ENCODE peak calls at places on chromosomes 16 and 17, in five cellular contexts. K is AG10803, C is DND-41, M is ovary, H is neural progenitor cell. J is an unnamed sample.

GRCh38 chr16:86882586-86883280 is 304.4 kb downstream of the FOXL1 start:
- DNase-seq in K (peak), C (no peak), M (peak), H (no peak), J (peak)

GRCh38 chr17:46178550-46179198 is 14.6 kb downstream of the KANSL1 start:
- DNase-seq in K (no peak), C (no peak), M (no peak), H (no peak), J (peak)

GRCh38 chr17:76670708-76671122 is 27.2 kb upstream of the ST6GALNAC1 start:
- DNase-seq in K (no peak), C (no peak), M (no peak), H (no peak), J (no peak)

GRCh38 chr17:27295945-27296344 is 2.0 kb downstream of the WSB1 start:
- DNase-seq in K (no peak), C (peak), M (no peak), H (no peak), J (no peak)

GRCh38 chr17:33534063-33534462 is 241.0 kb upstream of the ASIC2 start:
- DNase-seq in K (no peak), C (no peak), M (no peak), H (no peak), J (no peak)

GRCh38 chr17:74859439-74860228 is at the start of gene GRIN2C:
- DNase-seq in K (no peak), C (no peak), M (peak), H (peak), J (no peak)

GRCh38 chr17:64572682-64573154 is 65.9 kb downstream of the CEP95 start:
- DNase-seq in K (peak), C (no peak), M (no peak), H (no peak), J (peak)

GRCh38 chr16:16120382-16121184 is 102.7 kb downstream of the ABCC6 start:
- DNase-seq in K (no peak), C (no peak), M (no peak), H (no peak), J (peak)

GRCh38 chr17:59377410-59377809 is 46.0 kb downstream of the YPEL2 start:
- DNase-seq in K (peak), C (no peak), M (no peak), H (no peak), J (peak)

GRCh38 chr17:73827627-73828241 is 183.5 kb upstream of the SDK2 start:
- DNase-seq in K (no peak), C (no peak), M (no peak), H (no peak), J (peak)

GRCh38 chr17:41258406-41258805 is 3.2 kb downstream of the KRTAP9-9 start:
- DNase-seq in K (peak), C (no peak), M (no peak), H (no peak), J (no peak)

GRCh38 chr17:51733166-51733565 is 425.3 kb downstream of the CA10 start:
- DNase-seq in K (no peak), C (no peak), M (no peak), H (peak), J (no peak)

GRCh38 chr16:30753596-30753995 is 5.4 kb downstream of the PHKG2 start:
- DNase-seq in K (no peak), C (no peak), M (no peak), H (no peak), J (no peak)

GRCh38 chr16:56191807-56192643 is 736 bp downstream of the GNAO1 start:
- DNase-seq in K (no peak), C (peak), M (peak), H (peak), J (no peak)

GRCh38 chr17:79955961-79956735 is 79.5 kb downstream of the TBC1D16 start:
- DNase-seq in K (no peak), C (no peak), M (no peak), H (no peak), J (no peak)

GRCh38 chr17:10771142-10771541 is 32.8 kb downstream of the TMEM238L start:
- DNase-seq in K (no peak), C (no peak), M (no peak), H (no peak), J (no peak)

GRCh38 chr17:50541916-50542688 is 4.9 kb upstream of the SPATA20 start:
- DNase-seq in K (peak), C (peak), M (peak), H (peak), J (peak)
- TF ChIP-seq CTCF in K (peak), C (peak), M (no peak), H (peak), J (no peak)

GRCh38 chr16:81567987-81568748 is 123.6 kb downstream of the CMIP start:
- DNase-seq in K (peak), C (no peak), M (peak), H (no peak), J (peak)
- H3K4me3 ChIP-seq in K (no peak), C (no peak), M (no peak), H (no peak), J (no peak)

DNA sequence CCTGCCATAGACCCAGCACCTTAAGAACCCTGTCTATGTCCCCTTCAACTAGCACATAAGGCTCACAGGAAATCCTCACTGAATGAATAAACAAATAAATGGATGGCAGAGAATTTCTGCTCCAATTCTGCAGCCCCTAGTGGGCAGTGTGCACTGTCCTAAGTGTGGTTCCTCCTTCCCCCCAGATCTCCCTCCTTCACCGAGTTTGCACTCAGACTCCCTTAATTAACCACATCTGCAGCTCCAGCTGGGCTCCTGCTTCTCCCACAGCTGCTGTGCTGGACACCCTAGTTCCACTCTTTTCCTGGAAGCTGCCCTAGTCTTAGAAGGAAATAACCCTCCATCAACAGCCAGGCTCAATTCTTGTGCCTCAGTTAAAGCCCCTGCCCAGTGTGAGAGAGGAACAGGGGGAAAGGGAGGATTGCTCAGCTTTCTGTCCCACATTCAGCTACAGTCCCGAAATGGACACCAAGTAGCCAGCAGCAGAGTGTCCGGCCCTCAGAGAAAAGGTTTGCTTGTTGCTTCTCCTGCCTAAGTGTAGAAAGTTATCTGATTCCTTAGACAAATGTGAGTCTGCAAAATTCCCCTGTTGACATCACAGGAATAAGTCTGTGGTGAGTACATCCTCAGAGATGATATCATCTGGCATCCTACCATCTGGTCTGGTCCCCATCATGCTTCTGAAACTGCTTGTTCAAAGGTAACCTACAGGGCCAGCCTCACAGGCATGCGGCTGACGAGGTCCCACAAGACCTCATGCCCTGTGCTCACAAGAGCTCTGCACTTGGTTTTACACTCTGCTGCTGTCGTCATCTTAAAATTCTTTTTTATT is 12.3 kb downstream of the LRRC3C start:
- DNase-seq in K (peak), C (peak), M (no peak), H (peak), J (peak)
- TF ChIP-seq CTCF in K (peak), C (peak), M (no peak), H (peak), J (peak)

GRCh38 chr17:81309859-81310839 is 15.0 kb upstream of the SLC38A10 start:
- DNase-seq in K (no peak), C (no peak), M (no peak), H (no peak), J (no peak)

GRCh38 chr17:81307636-81308035 is 12.5 kb upstream of the SLC38A10 start:
- DNase-seq in K (no peak), C (no peak), M (no peak), H (no peak), J (no peak)

GRCh38 chr17:81308161-81308560 is 13.1 kb upstream of the SLC38A10 start:
- DNase-seq in K (no peak), C (no peak), M (no peak), H (no peak), J (no peak)

GRCh38 chr17:81310963-81311550 is 15.9 kb upstream of the SLC38A10 start:
- DNase-seq in K (no peak), C (no peak), M (no peak), H (no peak), J (no peak)

GRCh38 chr17:81309140-81309858 is 14.2 kb upstream of the SLC38A10 start:
- DNase-seq in K (peak), C (no peak), M (no peak), H (peak), J (peak)
- H3K4me3 ChIP-seq in K (peak), C (no peak), M (no peak), H (no peak), J (no peak)

GRCh38 chr16:4271176-4272113 is 1.4 kb downstream of the TFAP4 start:
- DNase-seq in K (peak), C (peak), M (peak), H (peak), J (peak)

GRCh38 chr16:4270595-4270994 is 2.2 kb downstream of the TFAP4 start:
- DNase-seq in K (no peak), C (no peak), M (no peak), H (no peak), J (no peak)

GRCh38 chr16:4275861-4276260 is 3.0 kb upstream of the TFAP4 start:
- DNase-seq in K (no peak), C (no peak), M (no peak), H (no peak), J (no peak)

GRCh38 chr16:4272114-4272954 is 489 bp downstream of the TFAP4 start:
- DNase-seq in K (peak), C (peak), M (no peak), H (peak), J (no peak)

GRCh38 chr16:4273858-4274291 is 1.1 kb upstream of the TFAP4 start:
- DNase-seq in K (peak), C (peak), M (peak), H (peak), J (peak)
- TF ChIP-seq CTCF in K (peak), C (peak), M (peak), H (peak), J (no peak)

DNA sequence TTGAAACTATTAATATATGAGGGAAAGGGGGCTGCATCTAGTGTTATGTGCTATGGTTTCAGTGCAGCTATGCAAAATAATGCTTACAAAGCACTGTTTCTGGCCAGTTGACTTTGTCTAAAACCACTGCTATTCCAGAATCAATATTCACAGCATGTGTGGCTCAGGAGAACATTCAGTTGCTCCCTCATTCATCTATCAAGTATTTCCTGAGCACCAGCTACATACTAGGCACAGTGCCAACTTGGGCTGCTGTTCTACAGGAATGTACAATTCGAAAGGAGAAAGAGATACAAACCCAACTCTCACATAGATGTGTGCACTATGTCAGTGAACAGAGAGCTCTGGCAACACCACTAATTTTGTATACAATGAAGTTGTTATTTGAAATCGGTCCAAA is 183.0 kb downstream of the PHKB start:
- DNase-seq in K (peak), C (no peak), M (no peak), H (no peak), J (peak)
- H3K4me3 ChIP-seq in K (no peak), C (no peak), M (no peak), H (no peak), J (no peak)

GRCh38 chr17:4509402-4509801 is 10.7 kb downstream of the SPNS2 start:
- DNase-seq in K (no peak), C (peak), M (no peak), H (no peak), J (no peak)
- TF ChIP-seq CTCF in K (no peak), C (no peak), M (no peak), H (no peak), J (no peak)

GRCh38 chr17:4368341-4368740 is 1.9 kb upstream of the UBE2G1 start:
- DNase-seq in K (no peak), C (no peak), M (no peak), H (no peak), J (no peak)
- H3K4me3 ChIP-seq in K (no peak), C (no peak), M (no peak), H (no peak), J (no peak)

DNA sequence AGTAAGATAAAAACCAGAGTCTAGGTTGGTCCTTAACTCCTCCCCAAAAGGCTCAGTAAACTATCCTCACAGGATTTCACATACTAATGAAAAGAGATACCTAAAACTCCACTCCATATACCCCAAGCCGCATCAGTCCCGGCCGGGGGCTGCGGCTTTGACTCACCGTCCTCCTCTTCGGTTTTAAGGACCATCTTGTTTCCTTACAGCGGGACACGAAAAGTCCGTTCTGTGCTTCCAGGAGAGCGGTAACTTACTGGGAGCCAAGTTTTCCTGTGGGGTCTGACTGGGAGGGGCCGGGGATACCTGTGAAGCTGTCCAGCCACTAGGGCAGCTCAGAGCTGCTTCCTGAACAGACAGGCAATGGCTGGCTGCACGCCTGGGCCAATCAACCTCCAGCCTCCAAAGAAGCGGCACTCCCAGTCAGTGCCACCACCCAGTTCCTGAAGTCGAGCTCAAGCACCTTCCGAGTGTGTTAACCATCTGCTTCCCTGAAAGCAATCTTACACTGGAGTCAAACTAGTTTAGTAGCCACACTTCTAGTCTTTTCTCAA is 45.5 kb downstream of the CYTH1 start:
- DNase-seq in K (no peak), C (no peak), M (no peak), H (no peak), J (no peak)
- TF ChIP-seq CTCF in K (no peak), C (no peak), M (no peak), H (no peak), J (no peak)